ENCODE peak calls at places on chromosomes 16 and 17, in four cellular contexts. U, W, F and V are unnamed samples.

GRCh38 chr17:35170968-35171771 is 23.0 kb downstream of the SLC35G3 start:
- DNase-seq in U (no peak), W (no peak), F (no peak), V (no peak)

GRCh38 chr16:85125570-85126382 is 13.5 kb upstream of the CIBAR2 start:
- DNase-seq in U (no peak), W (no peak), F (peak; percentile 81), V (no peak)

GRCh38 chr16:22890976-22891375 is 77.0 kb downstream of the HS3ST2 start:
- DNase-seq in U (no peak), W (no peak), F (no peak), V (no peak)

GRCh38 chr16:66405057-66405783 is 21.9 kb upstream of the BEAN1 start:
- DNase-seq in U (no peak), W (peak; percentile 62), F (no peak), V (no peak)

GRCh38 chr17:3534881-3535252 is 22.7 kb downstream of the TRPV3 start:
- DNase-seq in U (no peak), W (no peak), F (peak; percentile 87), V (no peak)

GRCh38 chr17:35167046-35167445 is 19.4 kb downstream of the UNC45B start:
- DNase-seq in U (no peak), W (no peak), F (no peak), V (no peak)

GRCh38 chr17:73232587-73233373 is 28.9 kb downstream of the CPSF4L start:
- DNase-seq in U (no peak), W (no peak), F (peak; percentile 85), V (no peak)

GRCh38 chr17:18070861-18071340 is 16.8 kb upstream of the DRG2 start:
- DNase-seq in U (no peak), W (no peak), F (peak; percentile 80), V (no peak)

GRCh38 chr17:46982577-46982976 is 3.5 kb upstream of the RPRML start:
- DNase-seq in U (no peak), W (no peak), F (no peak), V (no peak)

GRCh38 chr17:70276931-70277330 is 107.6 kb downstream of the KCNJ2 start:
- DNase-seq in U (no peak), W (no peak), F (no peak), V (no peak)

GRCh38 chr16:29029168-29029994 is 44.5 kb downstream of the LAT start:
- DNase-seq in U (no peak), W (no peak), F (peak; percentile 95), V (peak; percentile 81)

GRCh38 chr16:11742041-11742535 is 569 bp downstream of the TXNDC11 start:
- DNase-seq in U (peak; percentile 51), W (no peak), F (no peak), V (peak; percentile 68)

GRCh38 chr16:85017151-85017550 is 5.8 kb upstream of the ZDHHC7 start:
- DNase-seq in U (no peak), W (no peak), F (peak; percentile 91), V (no peak)

GRCh38 chr16:22787456-22788189 is 26.3 kb upstream of the HS3ST2 start:
- DNase-seq in U (no peak), W (no peak), F (no peak), V (no peak)

GRCh38 chr16:55853114-55853513 is 20.2 kb upstream of the CES1 start:
- DNase-seq in U (no peak), W (no peak), F (no peak), V (no peak)

GRCh38 chr16:4392382-4393242 is 21.0 kb downstream of the VASN start:
- DNase-seq in U (no peak), W (no peak), F (peak; percentile 94), V (no peak)

GRCh38 chr17:77801545-77802332 is 156.8 kb upstream of the TNRC6C start:
- DNase-seq in U (no peak), W (no peak), F (no peak), V (no peak)

GRCh38 chr17:2564876-2565275 is 28.6 kb upstream of the PAFAH1B1 start:
- DNase-seq in U (peak; percentile 68), W (no peak), F (no peak), V (peak; percentile 79)

GRCh38 chr17:6599364-6599763 is 41.1 kb downstream of the KIAA0753 start:
- DNase-seq in U (no peak), W (no peak), F (no peak), V (no peak)

GRCh38 chr16:66081967-66082366 is 284.5 kb upstream of the CDH5 start:
- DNase-seq in U (no peak), W (no peak), F (no peak), V (peak; percentile 89)

GRCh38 chr17:60173304-60173807 is 23.6 kb downstream of the CA4 start:
- DNase-seq in U (no peak), W (no peak), F (peak; percentile 78), V (no peak)

GRCh38 chr16:81003610-81004460 is 2.9 kb downstream of the CMC2 start:
- DNase-seq in U (no peak), W (no peak), F (no peak), V (no peak)

GRCh38 chr17:32553168-32553567 is 66.4 kb downstream of the CDK5R1 start:
- DNase-seq in U (no peak), W (no peak), F (no peak), V (no peak)

DNA sequence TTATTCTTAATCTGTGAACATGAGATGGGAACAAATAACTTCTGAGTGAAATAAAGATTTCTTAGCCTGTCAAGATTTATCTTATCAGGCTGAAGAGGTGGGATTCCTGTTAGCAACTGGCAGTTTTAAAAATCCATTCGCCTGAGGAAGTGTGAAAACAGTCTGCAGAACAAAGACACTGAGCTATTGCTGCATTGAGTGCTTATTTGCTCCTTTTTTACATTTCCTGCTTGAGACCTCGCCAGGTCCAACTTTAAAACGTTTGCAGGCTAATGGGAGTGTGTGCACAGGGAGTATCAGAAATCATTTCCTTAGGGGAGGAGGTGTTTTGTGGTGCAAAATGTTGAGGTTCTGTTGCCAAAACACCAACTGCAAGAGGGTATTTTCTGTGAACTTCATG is 957.8 kb upstream of the RBFOX1 start:
- DNase-seq in U (no peak), W (no peak), F (no peak), V (no peak)
- H3K4me3 ChIP-seq in U (no peak overlapping the region), W (no peak overlapping the region), F (no peak overlapping the region), V (no peak overlapping the region)

GRCh38 chr17:63774141-63774981 is at the start of gene DDX42:
- DNase-seq in U (peak; percentile 91), W (no peak), F (peak; percentile 84), V (no peak)
- TF ChIP-seq CTCF in U (no peak), W (no peak), F (no peak), V (no peak)

GRCh38 chr17:78976907-78977680 is 2.6 kb downstream of the LGALS3BP start:
- DNase-seq in U (no peak), W (no peak), F (peak; percentile 75), V (peak; percentile 61)

GRCh38 chr17:78974635-78975591 is 4.8 kb downstream of the LGALS3BP start:
- DNase-seq in U (peak; percentile 83), W (peak; percentile 94), F (peak; percentile 97), V (peak; percentile 84)

GRCh38 chr17:78977992-78978973 is 1.4 kb downstream of the LGALS3BP start:
- DNase-seq in U (no peak), W (no peak), F (peak; percentile 62), V (peak; percentile 51)

GRCh38 chr17:78979780-78980623 is at the start of gene LGALS3BP:
- DNase-seq in U (peak; percentile 79), W (no peak), F (peak; percentile 99), V (peak; percentile 77)

DNA sequence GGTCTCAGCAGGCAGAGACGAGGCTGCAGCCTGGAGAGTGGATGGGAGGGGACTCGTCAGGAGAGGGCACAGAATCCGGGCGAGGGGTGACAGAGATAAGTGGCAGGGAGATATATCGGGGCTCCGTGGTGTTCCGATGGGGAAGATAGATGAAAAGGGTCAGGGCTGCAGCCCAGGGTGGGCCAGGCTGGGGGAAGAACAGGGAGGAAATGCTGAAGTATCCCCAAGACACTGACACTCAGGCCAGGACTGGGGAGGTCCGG is 2.1 kb downstream of the LGALS3BP start:
- DNase-seq in U (no peak), W (no peak), F (peak; percentile 68), V (no peak)
- H3K4me3 ChIP-seq in U (no peak overlapping the region), W (no peak overlapping the region), F (no peak overlapping the region), V (peak overlapping the region; percentile 53)

GRCh38 chr17:50115744-50116143 is 14.2 kb downstream of the SAMD14 start:
- DNase-seq in U (no peak), W (no peak), F (no peak), V (no peak)
- TF ChIP-seq CTCF in U (no peak), W (no peak), F (no peak), V (no peak)

GRCh38 chr17:41915566-41915965 is 3.2 kb downstream of the ACLY start:
- DNase-seq in U (no peak), W (no peak), F (peak; percentile 43), V (no peak)

GRCh38 chr17:41912925-41913324 is 5.8 kb downstream of the ACLY start:
- DNase-seq in U (no peak), W (no peak), F (peak; percentile 71), V (no peak)

GRCh38 chr17:41915020-41915419 is 3.7 kb downstream of the ACLY start:
- DNase-seq in U (no peak), W (no peak), F (no peak), V (no peak)

GRCh38 chr17:41914358-41914766 is 4.4 kb downstream of the ACLY start:
- DNase-seq in U (no peak), W (no peak), F (peak; percentile 77), V (no peak)

DNA sequence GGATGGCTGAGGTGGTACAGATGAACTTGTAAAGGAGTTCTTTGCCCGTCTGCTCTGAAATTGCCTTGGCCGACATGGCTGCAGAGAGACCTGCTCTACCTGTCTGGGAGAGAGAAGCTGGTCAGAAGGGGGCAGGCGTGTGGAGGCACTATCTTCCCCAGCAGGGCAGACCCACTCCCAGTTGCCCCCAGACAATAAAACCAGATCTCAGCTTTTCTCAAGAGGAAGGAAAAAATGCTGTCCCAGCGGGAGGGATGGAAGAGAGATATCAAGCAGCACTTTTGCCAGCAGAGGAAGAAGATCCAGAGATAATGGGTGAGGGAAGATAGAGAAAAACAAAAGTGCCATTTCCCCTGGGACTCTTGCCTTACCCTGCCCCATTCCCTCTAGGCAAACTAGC is 5.0 kb downstream of the ACLY start:
- DNase-seq in U (no peak), W (no peak), F (peak; percentile 35), V (no peak)
- H3K4me3 ChIP-seq in U (no peak overlapping the region), W (no peak overlapping the region), F (no peak overlapping the region), V (no peak overlapping the region)

DNA sequence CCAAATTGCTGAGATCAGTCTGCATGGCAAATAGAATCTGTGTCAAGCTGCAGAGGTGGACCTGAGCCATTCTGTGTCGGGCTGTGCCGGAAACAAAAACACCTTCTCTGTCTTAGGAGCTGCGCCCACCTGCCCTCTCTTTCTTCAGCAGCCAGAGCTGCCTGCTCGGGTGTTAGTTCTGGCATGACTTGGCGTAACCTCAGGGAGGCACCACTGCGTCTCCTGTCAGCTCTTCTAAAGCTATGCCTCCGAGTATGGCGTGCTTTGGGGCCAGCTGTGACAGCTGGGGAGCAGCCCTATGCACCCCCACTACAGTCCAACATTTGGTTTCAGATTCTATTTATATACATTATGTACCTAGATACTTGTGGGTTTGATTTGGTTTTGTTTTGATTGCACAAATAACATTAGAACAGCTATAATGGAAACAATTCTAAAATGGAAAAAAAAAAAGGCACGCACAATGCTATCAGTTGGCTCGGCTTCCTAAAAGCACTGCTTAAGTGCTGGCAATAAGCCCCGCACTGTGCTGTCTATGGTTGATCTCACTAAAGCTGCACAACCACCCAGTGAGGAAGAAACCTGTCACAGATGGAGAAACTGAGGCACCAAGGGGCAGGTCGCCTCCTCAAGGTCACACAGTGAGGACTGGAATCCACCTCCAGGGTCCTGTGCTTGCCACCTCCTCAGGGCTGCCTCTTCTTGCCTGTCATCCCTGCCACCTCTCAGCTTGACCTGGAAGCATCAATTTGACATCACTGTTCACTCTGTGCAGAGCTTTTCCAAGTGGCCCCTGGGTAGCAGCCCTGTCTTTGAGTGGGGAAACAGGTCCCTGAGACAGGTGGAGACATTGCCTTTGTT is 18.7 kb upstream of the ADGRG1 start:
- DNase-seq in U (no peak), W (peak; percentile 60), F (peak; percentile 71), V (peak; percentile 25)
- TF ChIP-seq CTCF in U (no peak), W (no peak), F (peak; percentile 13), V (no peak)